ENCODE peak calls at places on chromosomes 4 and X, in six cellular contexts. One of them, this sample, is unnamed. For H3K4me1, the result is how much of the 10 kb centered on the place peaks cover.

GRCh38 chrX:110402855-110403230 is 44.2 kb downstream of the RTL9 start:
- DNase-seq in left lung: no peak
- DNase-seq in ovary: no peak
- DNase-seq in keratinocyte: no peak
- DNase-seq in H9: no peak
- DNase-seq in colonic mucosa: no peak
- DNase-seq in this sample: no peak

GRCh38 chr4:122744229-122744628 is 11.7 kb downstream of the BBS12 start:
- DNase-seq in H9: no peak
- DNase-seq in keratinocyte: no peak
- DNase-seq in colonic mucosa: no peak
- DNase-seq in left lung: no peak
- DNase-seq in ovary: no peak
- DNase-seq in this sample: no peak

GRCh38 chr4:54954656-54955388 is 170.6 kb downstream of the KDR start:
- DNase-seq in H9: no peak
- DNase-seq in left lung: no peak
- DNase-seq in colonic mucosa: no peak
- DNase-seq in ovary: no peak
- DNase-seq in keratinocyte: no peak
- DNase-seq in this sample: no peak

GRCh38 chrX:103941201-103941975 is 21.0 kb upstream of the TMSB15B start:
- DNase-seq in colonic mucosa: no peak
- DNase-seq in left lung: no peak
- DNase-seq in ovary: no peak
- DNase-seq in keratinocyte: no peak
- DNase-seq in H9: no peak
- DNase-seq in this sample: no peak

GRCh38 chr4:38415682-38416081 is 248.3 kb upstream of the KLF3 start:
- DNase-seq in left lung: no peak
- DNase-seq in ovary: no peak
- DNase-seq in keratinocyte: no peak
- DNase-seq in colonic mucosa: no peak
- DNase-seq in H9: no peak
- DNase-seq in this sample: no peak

GRCh38 chr4:103012594-103012993 is 6.9 kb downstream of the SLC9B1 start:
- DNase-seq in H9: no peak
- DNase-seq in ovary: no peak
- DNase-seq in left lung: no peak
- DNase-seq in colonic mucosa: no peak
- DNase-seq in keratinocyte: no peak
- DNase-seq in this sample: no peak

GRCh38 chrX:96752776-96753175 is 68.1 kb downstream of the DIAPH2 start:
- DNase-seq in keratinocyte: no peak
- DNase-seq in colonic mucosa: no peak
- DNase-seq in left lung: no peak
- DNase-seq in ovary: no peak
- DNase-seq in H9: no peak
- DNase-seq in this sample: no peak

GRCh38 chr4:74449571-74450297 is 4.8 kb downstream of the AREG start:
- DNase-seq in keratinocyte: peak
- DNase-seq in left lung: no peak
- DNase-seq in colonic mucosa: no peak
- DNase-seq in ovary: no peak
- DNase-seq in H9: no peak
- DNase-seq in this sample: no peak

GRCh38 chr4:75908555-75908954 is 6.3 kb upstream of the PPEF2 start:
- DNase-seq in ovary: no peak
- DNase-seq in colonic mucosa: no peak
- DNase-seq in H9: no peak
- DNase-seq in left lung: no peak
- DNase-seq in keratinocyte: no peak
- DNase-seq in this sample: no peak

GRCh38 chr4:145390566-145390965 is 91.1 kb upstream of the SMAD1 start:
- DNase-seq in ovary: no peak
- DNase-seq in colonic mucosa: no peak
- DNase-seq in left lung: no peak
- DNase-seq in H9: no peak
- DNase-seq in keratinocyte: no peak
- DNase-seq in this sample: no peak

DNA sequence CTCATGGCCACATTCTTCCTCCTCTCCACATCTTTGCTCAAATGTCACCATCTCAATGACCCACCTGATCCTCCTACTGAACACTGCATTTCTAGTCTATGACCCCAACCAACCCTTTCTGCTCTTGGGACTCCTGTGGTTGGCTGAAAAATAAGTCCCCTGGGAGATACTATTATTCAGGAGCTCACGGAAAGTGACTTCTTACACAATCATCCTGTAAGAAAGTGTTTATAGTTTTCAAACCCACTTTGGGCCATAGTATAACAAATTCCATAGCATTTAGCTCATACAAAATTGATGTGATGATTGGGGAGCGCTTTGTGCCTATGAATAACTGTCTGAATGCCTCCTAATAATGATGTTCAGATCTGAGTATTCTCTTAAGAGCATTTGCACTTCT is 161.4 kb upstream of the HS3ST1 start:
- DNase-seq in left lung: no peak
- DNase-seq in keratinocyte: no peak
- DNase-seq in ovary: no peak
- DNase-seq in colonic mucosa: no peak
- DNase-seq in H9: no peak
- DNase-seq in this sample: no peak
- H3K4me1 ChIP-seq in left lung: under half
- H3K4me1 ChIP-seq in keratinocyte: under half
- H3K4me1 ChIP-seq in ovary: under half
- H3K4me1 ChIP-seq in colonic mucosa: under half
- H3K4me1 ChIP-seq in H9: under half
- H3K4me1 ChIP-seq in this sample: under half

GRCh38 chr4:7815562-7815961 is 124.1 kb downstream of the AFAP1 start:
- DNase-seq in keratinocyte: no peak
- DNase-seq in left lung: no peak
- DNase-seq in colonic mucosa: no peak
- DNase-seq in H9: no peak
- DNase-seq in ovary: no peak
- DNase-seq in this sample: no peak
- H3K27ac ChIP-seq in keratinocyte: no peak
- H3K27ac ChIP-seq in left lung: no peak
- H3K27ac ChIP-seq in colonic mucosa: no peak
- H3K27ac ChIP-seq in H9: no peak
- H3K27ac ChIP-seq in ovary: no peak
- H3K27ac ChIP-seq in this sample: no peak

GRCh38 chr4:101853028-101853427 is 62.5 kb downstream of the BANK1 start:
- DNase-seq in left lung: no peak
- DNase-seq in H9: no peak
- DNase-seq in ovary: no peak
- DNase-seq in keratinocyte: no peak
- DNase-seq in colonic mucosa: no peak
- DNase-seq in this sample: no peak
- H3K4me1 ChIP-seq in left lung: under half
- H3K4me1 ChIP-seq in H9: under half
- H3K4me1 ChIP-seq in ovary: under half
- H3K4me1 ChIP-seq in keratinocyte: under half
- H3K4me1 ChIP-seq in colonic mucosa: under half
- H3K4me1 ChIP-seq in this sample: under half

DNA sequence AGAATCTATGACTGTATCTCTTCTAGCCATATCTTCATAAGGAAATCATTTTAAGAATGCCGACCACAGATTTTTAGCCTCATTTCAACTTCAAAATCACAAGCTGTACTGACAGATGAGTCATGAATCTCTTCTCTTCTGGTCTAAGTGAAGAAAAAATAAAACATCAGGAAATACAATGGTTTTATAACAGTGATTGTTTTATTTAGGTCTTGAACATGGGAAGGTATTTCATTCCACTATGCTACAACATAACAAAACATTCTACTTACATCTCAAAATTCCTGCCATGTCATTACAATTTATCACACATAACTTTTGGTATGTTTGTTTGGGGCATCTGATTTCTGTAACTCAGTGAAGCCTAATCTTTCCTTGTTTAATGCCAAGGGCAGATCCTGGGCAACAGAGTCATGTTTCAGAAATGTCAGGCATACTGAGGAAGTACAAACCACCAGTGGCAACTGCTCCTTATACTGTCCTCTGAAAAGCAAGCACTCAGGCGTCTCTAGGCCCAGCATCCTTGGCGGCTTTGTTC is 325.0 kb downstream of the PDHA2 start:
- DNase-seq in H9: no peak
- DNase-seq in colonic mucosa: no peak
- DNase-seq in left lung: no peak
- DNase-seq in ovary: no peak
- DNase-seq in keratinocyte: no peak
- DNase-seq in this sample: no peak
- H3K27ac ChIP-seq in H9: no peak
- H3K27ac ChIP-seq in colonic mucosa: no peak
- H3K27ac ChIP-seq in left lung: no peak
- H3K27ac ChIP-seq in ovary: no peak
- H3K27ac ChIP-seq in keratinocyte: no peak
- H3K27ac ChIP-seq in this sample: no peak

DNA sequence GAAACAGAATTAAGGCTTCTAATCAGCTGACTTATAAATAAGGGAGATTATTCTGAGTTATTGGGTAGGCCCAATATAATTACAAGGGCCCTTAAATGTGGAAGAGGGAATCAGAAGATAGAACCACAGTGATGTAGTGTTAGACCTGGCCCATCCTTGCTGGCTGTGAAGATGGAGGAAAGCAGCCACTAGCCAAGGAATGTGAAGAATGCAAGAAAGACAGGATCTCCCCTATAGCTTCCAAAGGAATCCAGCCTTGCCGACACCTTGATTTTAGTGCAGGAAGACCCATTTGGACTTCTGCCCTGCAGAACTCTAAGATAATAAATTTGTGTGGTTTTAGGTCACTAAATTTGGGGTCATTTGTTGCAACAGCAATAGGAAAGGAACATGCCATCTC is 150.6 kb downstream of the SPATA18 start:
- DNase-seq in ovary: no peak
- DNase-seq in colonic mucosa: no peak
- DNase-seq in left lung: no peak
- DNase-seq in H9: no peak
- DNase-seq in keratinocyte: no peak
- DNase-seq in this sample: no peak
- H3K4me1 ChIP-seq in ovary: under half
- H3K4me1 ChIP-seq in colonic mucosa: under half
- H3K4me1 ChIP-seq in left lung: under half
- H3K4me1 ChIP-seq in H9: under half
- H3K4me1 ChIP-seq in keratinocyte: under half
- H3K4me1 ChIP-seq in this sample: under half

DNA sequence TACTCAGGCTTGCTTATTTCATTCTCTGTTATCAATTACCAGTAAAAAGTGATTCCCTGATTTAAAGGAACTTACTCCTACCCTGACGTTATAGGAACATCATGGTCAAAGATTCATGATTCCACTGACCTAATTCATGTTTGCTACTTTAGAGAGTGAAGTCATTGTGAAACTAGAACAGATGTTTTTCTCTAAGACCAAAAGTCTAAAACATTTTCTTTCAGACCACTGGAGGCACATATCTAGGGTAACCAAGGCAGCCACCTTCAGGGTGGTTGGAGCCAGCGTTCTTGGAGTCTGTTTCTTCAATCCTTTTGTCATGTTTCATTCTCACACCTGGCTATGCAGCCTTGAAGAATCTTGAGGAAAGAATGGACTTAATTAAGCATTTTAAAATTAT is 77.8 kb downstream of the GALNTL6 start:
- DNase-seq in colonic mucosa: no peak
- DNase-seq in ovary: no peak
- DNase-seq in H9: no peak
- DNase-seq in left lung: no peak
- DNase-seq in keratinocyte: no peak
- DNase-seq in this sample: no peak
- H3K27ac ChIP-seq in colonic mucosa: no peak
- H3K27ac ChIP-seq in ovary: no peak
- H3K27ac ChIP-seq in H9: no peak
- H3K27ac ChIP-seq in left lung: no peak
- H3K27ac ChIP-seq in keratinocyte: no peak
- H3K27ac ChIP-seq in this sample: no peak